ENCODE peak calls at places on chromosomes 11 and 22, in six cellular contexts. K is transverse colon, A is HCT116, D is breast epithelium, I is spleen, T is GM12891. J is an unnamed sample.

GRCh38 chr11:74318241-74318932 is 6.9 kb upstream of the P4HA3 start:
- DNase-seq in D (no peak), K (no peak), T (no peak), A (no peak), I (no peak), J (no peak)

GRCh38 chr22:37716708-37717107 is 19.9 kb downstream of the TRIOBP start:
- DNase-seq in I (no peak), D (no peak), K (no peak), T (no peak), A (no peak), J (no peak)

GRCh38 chr22:31753005-31753633 is 700 bp upstream of the DEPDC5 start:
- DNase-seq in D (peak; percentile 26), I (peak; percentile 89), K (peak; percentile 18), A (no peak), T (no peak), J (no peak)

GRCh38 chr22:29146101-29146560 is 59.6 kb upstream of the EMID1 start:
- DNase-seq in D (no peak), K (no peak), A (no peak), I (peak; percentile 67), T (no peak), J (peak; percentile 65)

GRCh38 chr11:69704508-69705245 is 855 bp upstream of the FGF19 start:
- DNase-seq in A (no peak), D (no peak), K (no peak), I (peak; percentile 48), T (no peak), J (no peak)

GRCh38 chr11:78429667-78430066 is 12.0 kb upstream of the GAB2 start:
- DNase-seq in D (no peak), A (no peak), T (no peak), K (no peak), I (no peak), J (no peak)

GRCh38 chr11:103091024-103091423 is 936 bp downstream of the DCUN1D5 start:
- DNase-seq in D (no peak), K (no peak), I (no peak), T (no peak), A (no peak), J (no peak)

GRCh38 chr11:108019870-108020540 is 11.3 kb downstream of the CUL5 start:
- DNase-seq in K (no peak), A (no peak), T (no peak), I (no peak), D (no peak), J (no peak)

GRCh38 chr11:57761301-57762234 is at the start of gene CTNND1:
- DNase-seq in D (peak; percentile 96), T (peak; percentile 49), A (peak; percentile 95), K (peak; percentile 91), I (no peak), J (peak; percentile 96)

GRCh38 chr22:43203471-43203981 is 16.6 kb upstream of the TTLL12 start:
- DNase-seq in T (no peak), I (no peak), A (no peak), K (no peak), D (no peak), J (no peak)

GRCh38 chr22:50010676-50011446 is 1.7 kb downstream of the IL17REL start:
- DNase-seq in D (no peak), T (peak; percentile 69), K (peak; percentile 9), I (no peak), A (no peak), J (no peak)

GRCh38 chr11:118918686-118919280 is 6.9 kb downstream of the BCL9L start:
- DNase-seq in K (peak; percentile 28), D (no peak), I (no peak), A (no peak), T (no peak), J (no peak)

GRCh38 chr11:96396637-96397036 is 6.8 kb downstream of the JRKL start:
- DNase-seq in K (no peak), I (no peak), D (no peak), T (no peak), A (no peak), J (no peak)

GRCh38 chr22:35894937-35895708 is 133.5 kb downstream of the RBFOX2 start:
- DNase-seq in T (no peak), A (no peak), I (no peak), D (peak; percentile 45), K (peak; percentile 12), J (no peak)

GRCh38 chr11:77619576-77620198 is 17.9 kb downstream of the CLNS1A start:
- DNase-seq in K (no peak), I (no peak), T (no peak), A (peak; percentile 44), D (no peak), J (no peak)

GRCh38 chr11:107929611-107930200 is 1.5 kb downstream of the RAB39A start:
- DNase-seq in T (no peak), D (no peak), K (no peak), I (no peak), A (no peak), J (no peak)

GRCh38 chr11:26992031-26992541 is 1.8 kb upstream of the FIBIN start:
- DNase-seq in T (no peak), K (no peak), I (no peak), D (no peak), A (no peak), J (no peak)

DNA sequence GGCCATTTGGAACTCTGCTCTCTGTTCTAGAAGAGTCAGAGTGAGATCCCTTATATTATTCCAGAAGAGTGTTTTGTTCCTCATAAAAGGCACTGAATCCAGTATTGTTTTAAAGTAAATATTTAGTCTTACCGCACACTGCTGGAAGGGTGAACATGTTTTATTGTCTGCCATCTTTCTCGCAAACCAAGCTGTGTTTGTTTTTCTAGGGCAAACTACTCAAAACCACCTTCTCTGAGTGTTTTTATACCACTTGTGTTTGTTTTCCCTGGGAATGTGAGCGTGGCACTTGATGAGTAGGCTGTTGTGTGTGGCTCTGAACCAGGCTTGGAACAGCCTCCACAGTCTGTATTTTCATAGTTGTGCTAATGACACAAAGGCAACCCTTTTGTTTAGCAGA is 89.8 kb downstream of the DBX1 start:
- DNase-seq in D (no peak), T (no peak), K (no peak), I (no peak), A (no peak), J (no peak)
- TF ChIP-seq POLR2AphosphoS5 in D (no peak), T (no peak), K (no peak), I (no peak), A (no peak), J (no peak)

GRCh38 chr11:8025816-8026215 is 38.7 kb downstream of the EIF3F start:
- DNase-seq in A (no peak), T (no peak), D (no peak), I (no peak), K (no peak), J (no peak)
- TF ChIP-seq POLR2AphosphoS5 in A (no peak), T (no peak), D (no peak), I (no peak), K (no peak), J (no peak)

DNA sequence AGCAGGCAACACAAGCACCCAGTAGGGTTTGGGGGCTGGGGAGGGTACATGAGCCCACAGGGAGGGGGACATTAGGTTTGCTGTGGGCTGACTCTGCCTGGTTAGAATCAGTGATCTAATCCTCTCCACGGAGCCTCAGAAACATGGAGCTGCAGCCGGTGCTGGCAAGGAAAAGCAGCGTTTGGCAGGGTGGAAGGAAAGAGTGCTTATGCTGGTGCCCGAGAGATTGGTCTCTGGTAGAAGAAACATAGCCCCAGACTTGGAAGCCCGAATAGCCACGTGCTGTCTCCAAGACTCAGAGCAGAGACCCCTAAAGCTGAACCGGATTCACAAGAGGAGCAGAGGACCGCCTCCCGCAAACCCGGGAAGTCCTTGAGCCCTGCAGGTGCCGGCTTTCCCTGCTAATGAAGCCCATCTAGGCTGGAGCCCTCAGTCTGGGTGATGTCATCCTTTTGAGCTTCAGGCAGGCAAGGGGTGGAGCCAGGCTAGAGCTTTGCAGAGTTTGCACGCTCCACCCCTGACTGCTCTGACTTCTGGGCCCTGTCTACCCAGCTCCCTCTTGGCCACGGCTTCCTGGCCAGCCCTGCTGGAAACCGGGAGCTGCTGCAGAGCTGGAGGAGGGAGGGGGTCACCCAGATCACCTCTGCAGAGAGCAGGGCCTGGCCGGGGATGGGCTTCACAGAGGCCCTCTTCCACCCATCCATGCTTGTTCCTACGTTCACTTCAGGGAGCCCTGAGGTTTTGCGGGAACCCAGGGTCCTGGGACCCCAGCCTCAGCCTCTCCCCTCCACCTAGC is 35.0 kb upstream of the JAM3 start:
- DNase-seq in A (peak; percentile 21), D (peak; percentile 73), K (peak; percentile 69), I (peak; percentile 86), T (peak; percentile 78), J (no peak)
- TF ChIP-seq POLR2AphosphoS5 in A (no peak), D (no peak), K (peak; percentile 32), I (peak; percentile 7), T (no peak), J (peak; percentile 89)

GRCh38 chr11:101048479-101048878 is 81.1 kb downstream of the PGR start:
- DNase-seq in A (no peak), I (no peak), K (no peak), T (no peak), D (no peak), J (no peak)

GRCh38 chr11:101046947-101047346 is 82.7 kb downstream of the PGR start:
- DNase-seq in T (no peak), I (no peak), A (no peak), D (no peak), K (no peak), J (no peak)

GRCh38 chr11:101049813-101050212 is 79.8 kb downstream of the PGR start:
- DNase-seq in A (no peak), D (no peak), K (no peak), I (no peak), T (no peak), J (no peak)

GRCh38 chr11:101045415-101045814 is 84.2 kb downstream of the PGR start:
- DNase-seq in T (no peak), K (no peak), I (no peak), D (no peak), A (no peak), J (no peak)

GRCh38 chr11:101049123-101049522 is 80.5 kb downstream of the PGR start:
- DNase-seq in K (no peak), T (no peak), I (no peak), D (no peak), A (no peak), J (no peak)
- TF ChIP-seq POLR2AphosphoS5 in K (no peak), T (no peak), I (no peak), D (no peak), A (no peak), J (no peak)

DNA sequence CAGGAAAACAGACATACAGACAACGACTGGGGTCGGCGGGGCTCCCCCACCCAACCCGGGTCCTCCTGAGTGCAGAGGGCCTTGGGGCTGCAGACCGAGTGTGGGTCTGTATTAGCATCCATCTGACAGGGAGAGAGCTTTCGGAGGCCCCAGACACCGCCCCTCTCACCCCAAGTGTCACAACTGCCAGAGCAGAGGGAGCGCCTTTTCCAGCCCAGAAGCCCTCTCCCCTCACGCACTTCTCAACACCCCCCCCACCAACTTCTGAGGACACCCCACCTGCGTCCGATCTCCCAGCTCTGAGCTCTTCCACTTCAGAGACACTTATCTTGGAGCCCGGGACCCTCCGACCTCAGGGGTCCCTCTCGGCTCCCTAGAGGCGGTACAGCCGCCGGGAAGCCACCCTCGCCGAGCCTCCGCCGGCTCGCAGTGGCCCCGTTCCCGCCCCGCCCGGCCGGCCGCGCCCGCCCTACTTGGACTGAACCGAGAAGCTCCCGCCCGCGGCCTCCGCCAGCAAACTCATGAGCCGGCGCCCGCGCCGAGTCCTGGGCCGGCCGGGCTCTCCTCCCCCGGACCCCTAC is 380 bp downstream of the RHOG start:
- DNase-seq in T (no peak), K (peak; percentile 27), D (no peak), A (no peak), I (peak; percentile 86), J (no peak)
- TF ChIP-seq POLR2AphosphoS5 in T (no peak), K (no peak), D (no peak), A (no peak), I (no peak), J (no peak)